ENCODE peak calls at places on chromosomes 1 and 21, in seven cellular contexts. V, O, P, N, R, J and S are unnamed samples.

GRCh38 chr1:17094664-17095063 is 24.6 kb downstream of the PADI2 start:
- DNase-seq in V (no peak), O (peak), P (no peak), N (no peak), R (peak), J (no peak), S (peak)

GRCh38 chr1:12179111-12179519 is 12.3 kb downstream of the TNFRSF1B start:
- DNase-seq in V (peak), O (no peak), P (no peak), N (no peak), R (peak), J (peak), S (no peak)

GRCh38 chr21:18387994-18388393 is 15.6 kb downstream of the TMPRSS15 start:
- DNase-seq in V (no peak), O (no peak), P (no peak), N (no peak), R (no peak), J (no peak), S (no peak)

GRCh38 chr1:201999625-202000238 is 10.7 kb upstream of the ELF3 start:
- DNase-seq in V (peak), O (peak), P (no peak), N (peak), R (peak), J (peak), S (peak)

GRCh38 chr1:168079761-168080160 is 57.0 kb downstream of the GPR161 start:
- DNase-seq in V (peak), O (no peak), P (no peak), N (no peak), R (peak), J (no peak), S (no peak)

GRCh38 chr1:105326883-105327282 is 1577.2 kb downstream of the AMY1C start:
- DNase-seq in V (no peak), O (no peak), P (no peak), N (no peak), R (no peak), J (no peak), S (no peak)

GRCh38 chr1:177857285-177857684 is 112.6 kb downstream of the SEC16B start:
- DNase-seq in V (no peak), O (no peak), P (no peak), N (no peak), R (no peak), J (no peak), S (no peak)

GRCh38 chr1:242318140-242318539 is 206.4 kb downstream of the PLD5 start:
- DNase-seq in V (no peak), O (no peak), P (no peak), N (no peak), R (no peak), J (no peak), S (no peak)

GRCh38 chr1:15627343-15627988 is 10.2 kb downstream of the DDI2 start:
- DNase-seq in V (no peak), O (peak), P (no peak), N (no peak), R (no peak), J (no peak), S (peak)

GRCh38 chr21:26814374-26814773 is 30.8 kb downstream of the ADAMTS1 start:
- DNase-seq in V (peak), O (no peak), P (no peak), N (no peak), R (peak), J (no peak), S (no peak)

GRCh38 chr1:214708321-214708960 is 105.4 kb downstream of the CENPF start:
- DNase-seq in V (no peak), O (no peak), P (no peak), N (no peak), R (no peak), J (no peak), S (no peak)

GRCh38 chr1:116763787-116764465 is 9.7 kb downstream of the CD2 start:
- DNase-seq in V (peak), O (no peak), P (no peak), N (peak), R (no peak), J (no peak), S (no peak)

GRCh38 chr1:234578735-234579134 is 31.2 kb downstream of the IRF2BP2 start:
- DNase-seq in V (no peak), O (no peak), P (no peak), N (no peak), R (no peak), J (no peak), S (no peak)

GRCh38 chr21:38129711-38130110 is 127.1 kb upstream of the KCNJ15 start:
- DNase-seq in V (no peak), O (no peak), P (no peak), N (no peak), R (no peak), J (no peak), S (no peak)

GRCh38 chr1:215526147-215526845 is 40.8 kb upstream of the KCTD3 start:
- DNase-seq in V (peak), O (peak), P (no peak), N (peak), R (peak), J (no peak), S (peak)

GRCh38 chr1:246165826-246166709 is 341.0 kb downstream of the SMYD3 start:
- DNase-seq in V (no peak), O (no peak), P (no peak), N (no peak), R (no peak), J (no peak), S (no peak)

GRCh38 chr21:34687065-34687464 is 18.3 kb downstream of the CLIC6 start:
- DNase-seq in V (no peak), O (no peak), P (no peak), N (no peak), R (no peak), J (no peak), S (no peak)

GRCh38 chr21:34690793-34691175 is 22.0 kb downstream of the CLIC6 start:
- DNase-seq in V (no peak), O (no peak), P (no peak), N (no peak), R (no peak), J (no peak), S (no peak)

GRCh38 chr21:34688715-34689114 is 19.9 kb downstream of the CLIC6 start:
- DNase-seq in V (no peak), O (no peak), P (no peak), N (no peak), R (no peak), J (no peak), S (no peak)

GRCh38 chr21:34690041-34690792 is 21.4 kb downstream of the CLIC6 start:
- DNase-seq in V (no peak), O (no peak), P (no peak), N (no peak), R (no peak), J (no peak), S (no peak)

GRCh38 chr21:34688145-34688544 is 19.4 kb downstream of the CLIC6 start:
- DNase-seq in V (no peak), O (no peak), P (no peak), N (no peak), R (no peak), J (no peak), S (no peak)
- TF ChIP-seq CTCF in V (no peak), O (peak), P (no peak), N (peak), R (no peak), J (no peak), S (peak)

GRCh38 chr1:248098529-248098928 is 3.5 kb downstream of the OR2L13 start:
- DNase-seq in V (no peak), O (no peak), P (no peak), N (no peak), R (no peak), J (no peak), S (no peak)
- TF ChIP-seq CTCF in V (no peak), O (no peak), P (no peak), N (no peak), R (no peak), J (no peak), S (no peak)

DNA sequence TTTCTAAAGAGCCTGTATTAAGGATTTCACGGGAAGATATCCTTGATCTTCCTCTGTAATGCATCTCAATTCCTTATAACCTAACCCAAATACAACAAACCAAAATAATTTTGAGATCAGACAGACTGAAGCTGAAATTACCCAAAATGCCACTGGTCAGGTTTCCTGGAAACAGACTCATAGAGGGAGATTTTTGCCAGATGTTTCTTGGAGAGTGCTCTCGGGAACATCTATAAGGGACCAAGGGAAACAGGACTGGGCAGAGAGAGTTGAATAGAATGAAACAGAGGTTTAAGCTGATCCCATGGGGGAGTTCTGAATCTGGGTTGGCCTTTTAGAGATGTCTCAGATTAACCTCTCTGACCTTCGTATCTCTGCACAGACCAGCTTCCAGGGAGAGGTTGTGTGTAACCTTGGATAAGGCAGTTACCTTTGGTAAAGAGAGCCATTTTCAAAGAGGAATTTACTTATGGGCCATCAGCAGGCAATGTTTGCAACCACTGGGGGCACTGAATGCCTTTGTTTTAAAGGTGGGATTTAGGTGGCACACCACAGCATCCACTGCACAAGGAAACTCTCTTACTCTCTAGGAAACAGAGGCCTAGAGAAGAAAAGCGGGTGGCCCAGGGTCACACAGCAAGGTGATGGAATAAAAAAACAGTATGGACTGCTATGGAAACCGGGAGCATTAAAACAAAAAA is 130.8 kb upstream of the SGIP1 start:
- DNase-seq in V (no peak), O (no peak), P (no peak), N (no peak), R (no peak), J (no peak), S (no peak)
- TF ChIP-seq CTCF in V (no peak), O (no peak), P (no peak), N (no peak), R (peak), J (no peak), S (no peak)

GRCh38 chr1:192832492-192832891 is 23.7 kb downstream of the RGS2 start:
- DNase-seq in V (no peak), O (no peak), P (no peak), N (no peak), R (no peak), J (no peak), S (no peak)

GRCh38 chr1:192835116-192835515 is 26.3 kb downstream of the RGS2 start:
- DNase-seq in V (no peak), O (no peak), P (no peak), N (no peak), R (no peak), J (no peak), S (no peak)

GRCh38 chr1:192826791-192827477 is 18.1 kb downstream of the RGS2 start:
- DNase-seq in V (peak), O (no peak), P (no peak), N (no peak), R (no peak), J (no peak), S (no peak)

GRCh38 chr1:192830596-192831241 is 21.9 kb downstream of the RGS2 start:
- DNase-seq in V (peak), O (no peak), P (no peak), N (no peak), R (no peak), J (no peak), S (no peak)

DNA sequence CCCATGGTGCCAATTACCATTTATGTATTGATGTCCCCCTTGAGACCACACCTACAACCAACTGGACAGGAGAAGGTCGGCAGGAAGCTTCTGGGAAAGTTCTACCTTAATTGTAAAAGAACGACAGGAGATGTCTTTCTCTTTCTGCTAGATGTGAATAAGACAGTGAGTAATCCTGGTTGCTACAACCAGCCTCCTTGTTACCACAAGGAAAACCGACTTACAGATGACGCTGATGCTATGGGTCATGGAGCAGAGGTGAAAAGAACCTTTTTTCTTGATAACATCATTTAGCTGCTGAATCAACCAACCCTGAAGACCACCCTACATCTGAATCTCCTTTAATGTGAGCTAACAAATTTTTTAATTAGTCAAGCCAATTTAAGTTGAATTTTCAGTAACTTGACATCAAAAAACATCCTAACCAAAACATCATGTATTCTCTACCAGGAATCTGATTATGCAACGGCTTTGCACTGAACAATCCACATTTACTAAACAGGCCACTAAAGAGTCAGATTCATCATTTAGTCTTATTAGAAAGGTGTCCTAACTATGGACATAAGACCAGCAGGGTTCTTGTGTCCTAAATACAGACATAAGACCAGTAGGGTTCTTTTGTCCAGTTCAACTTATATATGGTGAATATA is 23.0 kb downstream of the RGS2 start:
- DNase-seq in V (peak), O (no peak), P (no peak), N (no peak), R (peak), J (no peak), S (no peak)
- TF ChIP-seq CTCF in V (no peak), O (no peak), P (no peak), N (no peak), R (no peak), J (no peak), S (no peak)